ENCODE peak calls at places on chromosomes 12 and 14, in nine cellular contexts. B is MCF 10A; M is AG09319; O is effector memory CD8-positive, alpha-beta T cell; I is effector CD8-positive, alpha-beta T cell; A is GM04504; X is CD8-positive, alpha-beta T cell; V is stimulated activated CD8-positive, alpha-beta memory T cell treated with anti-CD3 and anti-CD28 coated beads, Interleukin-12 subunit alpha, Interleukin-12 subunit beta, amount 100 ng/mL, for 4 hours; L is ELR. Z is an unnamed sample.

GRCh38 chr14:79229383-79229875 is 981.9 kb downstream of the DIO2 start:
- DNase-seq in O (no peak), I (no peak), B (no peak), X (no peak), L (no peak), A (no peak), V (no peak), M (no peak), Z (no peak)

GRCh38 chr12:8644345-8645248 is 18.0 kb downstream of the MFAP5 start:
- DNase-seq in X (peak), B (peak), A (no peak), L (no peak), M (no peak), V (peak), O (peak), I (no peak), Z (no peak)

GRCh38 chr14:77554816-77555599 is 56.4 kb upstream of the ISM2 start:
- DNase-seq in V (no peak), I (no peak), B (no peak), L (no peak), O (no peak), M (no peak), X (no peak), A (no peak), Z (no peak)

GRCh38 chr12:49296836-49297694 is 2.1 kb downstream of the PRPH start:
- DNase-seq in X (peak), V (no peak), L (peak), A (no peak), I (no peak), M (no peak), B (peak), O (peak), Z (peak)

GRCh38 chr12:57165741-57166140 is 18.3 kb upstream of the LRP1-AS start:
- DNase-seq in L (peak), O (no peak), M (no peak), I (no peak), V (no peak), A (no peak), X (no peak), B (peak), Z (no peak)

GRCh38 chr12:133023566-133023965 is 13.7 kb upstream of the ZNF84 start:
- DNase-seq in X (no peak), L (peak), A (no peak), I (no peak), V (no peak), B (no peak), M (no peak), O (no peak), Z (no peak)

GRCh38 chr12:53044896-53045571 is 4.8 kb upstream of the TNS2 start:
- DNase-seq in A (no peak), I (no peak), X (no peak), O (no peak), V (no peak), L (no peak), B (no peak), M (no peak), Z (no peak)

GRCh38 chr12:95633049-95633545 is 81.8 kb upstream of the USP44 start:
- DNase-seq in M (peak), V (no peak), B (peak), I (no peak), X (no peak), L (peak), A (peak), O (no peak), Z (peak)

GRCh38 chr14:97771340-97772045 is 974.3 kb downstream of the VRK1 start:
- DNase-seq in A (no peak), X (no peak), O (no peak), M (no peak), I (no peak), L (no peak), B (peak), V (no peak), Z (no peak)

GRCh38 chr14:38951451-38951850 is 151.6 kb downstream of the SEC23A start:
- DNase-seq in I (no peak), X (no peak), L (peak), V (no peak), M (peak), O (no peak), A (peak), B (peak), Z (no peak)

GRCh38 chr12:118330421-118331018 is 42.2 kb downstream of the TAOK3 start:
- DNase-seq in X (no peak), M (no peak), A (no peak), I (no peak), B (no peak), V (no peak), L (peak), O (no peak), Z (no peak)

GRCh38 chr14:102749833-102750775 is 27.1 kb upstream of the TRAF3 start:
- DNase-seq in M (no peak), I (no peak), B (no peak), V (no peak), X (no peak), O (no peak), L (no peak), A (no peak), Z (no peak)

GRCh38 chr12:55996201-55996714 is 818 bp upstream of the SUOX start:
- DNase-seq in I (peak), X (peak), B (peak), M (no peak), O (peak), L (peak), V (peak), A (peak), Z (peak)

GRCh38 chr12:109488051-109488665 is 10.7 kb downstream of the UBE3B start:
- DNase-seq in I (no peak), A (peak), L (no peak), V (no peak), B (no peak), X (no peak), O (no peak), M (no peak), Z (no peak)

GRCh38 chr12:113439606-113440030 is 17.4 kb downstream of the SDSL start:
- DNase-seq in L (peak), B (peak), V (no peak), A (no peak), M (no peak), O (no peak), X (no peak), I (no peak), Z (no peak)

GRCh38 chr14:70098257-70098809 is 90.4 kb downstream of the SLC8A3 start:
- DNase-seq in I (no peak), B (no peak), X (no peak), O (no peak), A (no peak), V (no peak), M (no peak), L (no peak), Z (no peak)

GRCh38 chr14:99028521-99028920 is 243.5 kb downstream of the BCL11B start:
- DNase-seq in O (no peak), M (no peak), B (no peak), I (no peak), L (no peak), X (no peak), V (no peak), A (no peak), Z (no peak)

GRCh38 chr12:28421374-28421773 is 231.1 kb downstream of the CCDC91 start:
- DNase-seq in X (no peak), O (no peak), I (no peak), A (no peak), M (no peak), L (no peak), V (no peak), B (no peak), Z (no peak)

GRCh38 chr14:21505009-21505553 is 6.1 kb downstream of the METTL3 start:
- DNase-seq in O (no peak), X (no peak), B (no peak), M (no peak), V (no peak), I (no peak), L (no peak), A (no peak), Z (no peak)

GRCh38 chr14:106318700-106319099 is 792.3 kb downstream of the TMEM121 start:
- DNase-seq in X (peak), V (peak), A (no peak), L (no peak), M (no peak), O (peak), I (peak), B (no peak), Z (no peak)

GRCh38 chr14:67436006-67436866 is 24.3 kb upstream of the PLEK2 start:
- DNase-seq in O (no peak), A (no peak), X (no peak), M (no peak), B (no peak), L (no peak), I (no peak), V (no peak), Z (no peak)

GRCh38 chr12:50186667-50187066 is 19.5 kb upstream of the CERS5 start:
- DNase-seq in I (no peak), X (no peak), L (peak), A (no peak), O (no peak), V (no peak), M (no peak), B (no peak), Z (no peak)

GRCh38 chr14:69226736-69227135 is 33.2 kb upstream of the GALNT16 start:
- DNase-seq in X (no peak), O (no peak), B (no peak), L (no peak), A (no peak), M (no peak), V (no peak), I (no peak), Z (no peak)

GRCh38 chr14:28785096-28785952 is 18.7 kb downstream of the FOXG1 start:
- DNase-seq in B (no peak), O (no peak), V (no peak), X (no peak), A (no peak), I (no peak), M (no peak), L (peak), Z (no peak)

GRCh38 chr12:53289891-53290290 is 5.5 kb upstream of the PFDN5 start:
- DNase-seq in L (peak), A (no peak), V (no peak), M (no peak), O (no peak), I (no peak), X (no peak), B (no peak), Z (no peak)

GRCh38 chr12:26845984-26846383 is 13.0 kb upstream of the ITPR2 start:
- DNase-seq in O (no peak), M (peak), B (no peak), X (no peak), L (no peak), I (no peak), A (no peak), V (no peak), Z (peak)

GRCh38 chr12:47504775-47505446 is 200.9 kb downstream of the RPAP3 start:
- DNase-seq in V (no peak), X (no peak), A (no peak), O (no peak), M (no peak), I (no peak), L (peak), B (no peak), Z (no peak)

GRCh38 chr14:73741386-73741875 is 27.2 kb upstream of the PNMA1 start:
- DNase-seq in X (peak), B (peak), A (no peak), I (peak), M (no peak), V (peak), L (peak), O (peak), Z (peak)

GRCh38 chr14:91968280-91968679 is 20.8 kb upstream of the FBLN5 start:
- DNase-seq in M (no peak), L (no peak), V (no peak), X (peak), B (no peak), I (no peak), O (peak), A (no peak), Z (no peak)

GRCh38 chr14:62304172-62304571 is 542.0 kb downstream of the SNAPC1 start:
- DNase-seq in L (no peak), O (no peak), A (no peak), B (no peak), M (no peak), I (no peak), X (no peak), V (no peak), Z (no peak)